ENCODE peak calls at places on chromosomes 1 and 21, in eight cellular contexts. F is KBM-7; T is NCI-H1930; D is T-helper 9 cell; U is stimulated activated naive CD4-positive, alpha-beta T cell; E is RWPE1; V is GM06990; Q is stimulated activated CD4-positive, alpha-beta T cell treated with anti-CD3 and anti-CD28 coated beads, Interleukin-2, amount 100 ng/mL, for 24 hours. R is an unnamed sample.

GRCh38 chr1:160284220-160284781 is 632 bp downstream of the PEX19 start:
- DNase-seq in T (no peak), D (no peak), E (peak; percentile 46), Q (no peak), U (no peak), F (peak; percentile 38), V (no peak), R (peak; percentile 21)

GRCh38 chr21:35244514-35244913 is 195.4 kb upstream of the RUNX1 start:
- DNase-seq in T (no peak), Q (no peak), D (no peak), F (no peak), V (no peak), U (no peak), E (no peak), R (no peak)

GRCh38 chr21:43603641-43604504 is 55.4 kb downstream of the HSF2BP start:
- DNase-seq in U (no peak), F (no peak), V (no peak), T (no peak), Q (no peak), D (no peak), E (no peak), R (no peak)

GRCh38 chr1:226029093-226029496 is 30.0 kb upstream of the SDE2 start:
- DNase-seq in D (no peak), Q (no peak), F (peak; percentile 91), U (no peak), E (no peak), T (no peak), V (no peak), R (no peak)

GRCh38 chr21:35475768-35476167 is 426.7 kb upstream of the RUNX1 start:
- DNase-seq in D (no peak), T (no peak), F (peak; percentile 93), V (no peak), E (no peak), U (no peak), Q (no peak), R (no peak)

GRCh38 chr1:53470584-53470983 is 11.4 kb downstream of the DMRTB1 start:
- DNase-seq in E (no peak), F (no peak), V (no peak), D (no peak), Q (no peak), T (no peak), U (no peak), R (no peak)

GRCh38 chr21:35323947-35324346 is 274.8 kb upstream of the RUNX1 start:
- DNase-seq in F (no peak), D (no peak), E (no peak), V (no peak), Q (no peak), T (no peak), U (no peak), R (no peak)

GRCh38 chr21:28833181-28833580 is 159.5 kb downstream of the LTN1 start:
- DNase-seq in F (no peak), U (no peak), Q (no peak), T (no peak), D (no peak), V (no peak), E (no peak), R (no peak)

GRCh38 chr1:43452789-43453441 is 816 bp downstream of the HYI start:
- DNase-seq in F (no peak), Q (no peak), E (peak; percentile 27), V (no peak), T (no peak), U (no peak), D (no peak), R (peak; percentile 84)

GRCh38 chr1:2355408-2356261 is 35.7 kb downstream of the MORN1 start:
- DNase-seq in E (no peak), V (no peak), Q (no peak), T (no peak), D (no peak), U (no peak), F (no peak), R (no peak)

GRCh38 chr1:39250460-39251240 is 46.2 kb downstream of the MACF1 start:
- DNase-seq in F (no peak), E (no peak), U (no peak), T (no peak), V (no peak), Q (no peak), D (no peak), R (no peak)

GRCh38 chr1:110190282-110190929 is 19.7 kb upstream of the KCNC4 start:
- DNase-seq in T (no peak), V (no peak), D (no peak), E (no peak), Q (no peak), F (no peak), U (no peak), R (no peak)

GRCh38 chr1:17061486-17062271 is 7.8 kb upstream of the SDHB start:
- DNase-seq in U (no peak), T (no peak), E (no peak), Q (no peak), D (no peak), F (no peak), V (no peak), R (peak; percentile 62)

GRCh38 chr1:86472767-86473166 is 4.0 kb downstream of the CLCA1 start:
- DNase-seq in D (no peak), F (no peak), U (no peak), E (no peak), Q (no peak), T (no peak), V (no peak), R (no peak)

GRCh38 chr1:3742439-3743298 is 9.6 kb upstream of the CCDC27 start:
- DNase-seq in Q (no peak), E (no peak), F (no peak), T (no peak), U (no peak), V (no peak), D (no peak), R (no peak)

GRCh38 chr1:218694635-218695034 is 349.5 kb downstream of the TGFB2 start:
- DNase-seq in T (no peak), D (no peak), V (no peak), F (no peak), Q (no peak), U (no peak), E (no peak), R (no peak)

GRCh38 chr1:175824079-175824478 is 80.7 kb upstream of the TNR start:
- DNase-seq in E (no peak), T (no peak), F (peak; percentile 21), D (no peak), V (no peak), Q (peak; percentile 19), U (no peak), R (no peak)

GRCh38 chr1:17128361-17128760 is 9.1 kb upstream of the PADI2 start:
- DNase-seq in T (no peak), V (no peak), U (no peak), F (peak; percentile 69), E (peak; percentile 93), D (no peak), Q (no peak), R (peak; percentile 51)

GRCh38 chr1:46533179-46533864 is 18.1 kb downstream of the KNCN start:
- DNase-seq in V (peak; percentile 30), T (no peak), Q (peak; percentile 47), F (no peak), U (peak; percentile 17), D (peak; percentile 39), E (no peak), R (peak; percentile 52)

GRCh38 chr1:194693244-194693643 is 1506.8 kb upstream of the B3GALT2 start:
- DNase-seq in E (no peak), F (no peak), V (no peak), D (no peak), T (no peak), U (no peak), Q (no peak), R (no peak)

GRCh38 chr1:118949317-118949716 is 38.8 kb downstream of the TBX15 start:
- DNase-seq in Q (no peak), U (no peak), T (no peak), V (no peak), E (no peak), D (no peak), F (no peak), R (no peak)

GRCh38 chr1:160205974-160206369 is 788 bp downstream of the PEA15 start:
- DNase-seq in U (peak; percentile 21), T (no peak), V (peak; percentile 51), F (no peak), Q (peak; percentile 58), E (peak; percentile 57), D (peak; percentile 37), R (no peak)

GRCh38 chr1:79161077-79161476 is 154.5 kb upstream of the ADGRL4 start:
- DNase-seq in U (no peak), Q (no peak), V (no peak), D (no peak), T (no peak), E (peak; percentile 2), F (no peak), R (no peak)

GRCh38 chr1:41898191-41898713 is 20.5 kb downstream of the HIVEP3 start:
- DNase-seq in U (peak; percentile 46), F (peak; percentile 43), T (no peak), E (no peak), D (peak; percentile 43), Q (peak; percentile 73), V (no peak), R (no peak)

GRCh38 chr1:200445213-200445612 is 35.4 kb upstream of the ZNF281 start:
- DNase-seq in T (no peak), E (peak; percentile 67), U (no peak), F (no peak), V (no peak), D (no peak), Q (peak; percentile 30), R (no peak)

GRCh38 chr21:32302560-32302959 is 3.9 kb downstream of the MRAP start:
- DNase-seq in T (no peak), E (no peak), V (no peak), D (no peak), U (no peak), F (no peak), Q (no peak), R (no peak)

GRCh38 chr1:157163273-157164127 is 25.3 kb upstream of the ETV3 start:
- DNase-seq in U (peak; percentile 22), T (peak; percentile 69), V (no peak), E (peak; percentile 59), Q (peak; percentile 82), F (peak; percentile 70), D (peak; percentile 67), R (peak; percentile 57)

GRCh38 chr1:17290553-17290952 is 17.4 kb upstream of the PADI4 start:
- DNase-seq in D (no peak), U (no peak), Q (no peak), E (no peak), V (no peak), T (no peak), F (no peak), R (no peak)

GRCh38 chr21:45287438-45288391 is at the start of gene POFUT2:
- DNase-seq in U (peak; percentile 98), D (peak; percentile 99), E (peak; percentile 98), T (peak; percentile 96), Q (peak; percentile 99), F (peak; percentile 92), V (peak; percentile 95), R (peak; percentile 90)